ENCODE peak calls at places on chromosomes 5 and 9, in ten cellular contexts. H, G, Z, N, T, S, X, J, E and O are unnamed samples.

GRCh38 chr5:150517272-150518152 is 9.6 kb downstream of the NDST1 start:
- DNase-seq in J (peak; percentile 64), G (no peak), E (peak; percentile 94), Z (peak; percentile 59), H (peak; percentile 78), T (no peak), N (no peak), S (no peak), X (no peak), O (no peak)

GRCh38 chr9:98644011-98644410 is 64.7 kb downstream of the GABBR2 start:
- DNase-seq in X (no peak), G (no peak), N (no peak), S (no peak), J (no peak), H (peak; percentile 22), T (no peak), E (no peak), Z (no peak), O (no peak)

GRCh38 chr5:62496876-62497275 is 81.7 kb upstream of the LRRC70 start:
- DNase-seq in X (no peak), N (no peak), Z (no peak), S (no peak), T (no peak), G (no peak), J (no peak), E (no peak), H (no peak), O (no peak)

GRCh38 chr5:116371935-116372334 is 202.7 kb downstream of the SEMA6A start:
- DNase-seq in X (no peak), S (no peak), Z (no peak), T (no peak), H (no peak), G (no peak), N (no peak), E (no peak), J (no peak), O (no peak)

GRCh38 chr9:136441681-136442245 is 2.1 kb upstream of the INPP5E start:
- DNase-seq in J (no peak), T (no peak), H (no peak), G (no peak), S (no peak), Z (no peak), E (no peak), X (no peak), N (no peak), O (no peak)

GRCh38 chr9:12853021-12853420 is 78.2 kb downstream of the LURAP1L start:
- DNase-seq in N (no peak), E (no peak), J (no peak), X (no peak), S (no peak), Z (no peak), T (no peak), H (no peak), G (no peak), O (no peak)

GRCh38 chr5:1755321-1755949 is 44.2 kb downstream of the MRPL36 start:
- DNase-seq in E (no peak), Z (peak; percentile 1), T (peak; percentile 1), N (no peak), S (no peak), G (no peak), J (no peak), X (no peak), H (peak; percentile 45), O (no peak)

GRCh38 chr9:129995409-129996160 is 47.4 kb downstream of the FNBP1 start:
- DNase-seq in X (no peak), T (no peak), Z (no peak), G (peak; percentile 62), H (no peak), N (no peak), S (no peak), E (peak; percentile 76), J (no peak), O (no peak)

GRCh38 chr9:37174247-37174646 is 53.9 kb downstream of the ZCCHC7 start:
- DNase-seq in T (no peak), X (no peak), S (no peak), G (no peak), E (no peak), N (no peak), Z (no peak), H (no peak), J (no peak), O (no peak)

GRCh38 chr5:51465165-51465564 is 81.9 kb downstream of the ISL1 start:
- DNase-seq in J (no peak), T (no peak), H (no peak), N (no peak), E (no peak), G (no peak), S (no peak), Z (no peak), X (no peak), O (no peak)

GRCh38 chr5:90022711-90023053 is 386.9 kb downstream of the CETN3 start:
- DNase-seq in Z (no peak), T (no peak), G (no peak), H (no peak), N (no peak), S (no peak), X (no peak), E (no peak), J (no peak), O (no peak)

GRCh38 chr9:70566066-70566465 is 151.6 kb upstream of the KLF9 start:
- DNase-seq in X (no peak), N (no peak), E (no peak), T (no peak), S (no peak), J (no peak), Z (no peak), G (no peak), H (no peak), O (no peak)

GRCh38 chr9:83059417-83059816 is 3.5 kb downstream of the RASEF start:
- DNase-seq in T (no peak), S (no peak), N (no peak), X (no peak), E (peak; percentile 27), G (no peak), Z (no peak), J (no peak), H (no peak), O (no peak)

GRCh38 chr5:123156577-123157296 is 67.7 kb downstream of the PRDM6 start:
- DNase-seq in J (no peak), T (peak; percentile 21), X (no peak), E (peak; percentile 28), G (no peak), Z (no peak), H (no peak), S (no peak), N (no peak), O (no peak)

GRCh38 chr9:2255128-2255527 is 240.0 kb downstream of the SMARCA2 start:
- DNase-seq in T (no peak), X (no peak), S (no peak), N (no peak), J (no peak), G (no peak), E (no peak), Z (no peak), H (no peak), O (no peak)

GRCh38 chr5:149563461-149563860 is 12.2 kb upstream of the CSNK1A1 start:
- DNase-seq in Z (no peak), J (no peak), N (no peak), E (peak; percentile 29), X (no peak), G (peak; percentile 51), T (no peak), S (no peak), H (no peak), O (no peak)

GRCh38 chr5:159052282-159053011 is 47.3 kb downstream of the EBF1 start:
- DNase-seq in T (no peak), G (no peak), E (no peak), Z (no peak), N (no peak), J (no peak), X (no peak), S (no peak), H (no peak), O (no peak)

GRCh38 chr9:96818535-96818934 is 35.8 kb downstream of the ZNF782 start:
- DNase-seq in X (no peak), N (no peak), J (no peak), E (peak; percentile 17), Z (no peak), H (no peak), S (no peak), T (no peak), G (no peak), O (no peak)
- H3K9me3 ChIP-seq in X (peaks cover 98% of the 10 kb centered on the region), N (peaks cover 70% of the 10 kb centered on the region), J (peaks cover 95% of the 10 kb centered on the region), E (peaks cover 63% of the 10 kb centered on the region), Z (peaks cover 55% of the 10 kb centered on the region), H (peaks cover 96% of the 10 kb centered on the region), S (peaks cover 47% of the 10 kb centered on the region), T (peaks cover 31% of the 10 kb centered on the region), G (peaks cover 79% of the 10 kb centered on the region), O (peaks cover 61% of the 10 kb centered on the region)

GRCh38 chr5:180526265-180526664 is 32.1 kb downstream of the CNOT6 start:
- DNase-seq in T (no peak), X (no peak), J (no peak), N (no peak), G (no peak), S (no peak), E (no peak), Z (no peak), H (no peak), O (no peak)
- H3K9me3 ChIP-seq in T (no peaks in the 10 kb centered on the region), X (no peaks in the 10 kb centered on the region), J (no peaks in the 10 kb centered on the region), N (peaks cover 7% of the 10 kb centered on the region), G (no peaks in the 10 kb centered on the region), S (no peaks in the 10 kb centered on the region), E (no peaks in the 10 kb centered on the region), Z (no peaks in the 10 kb centered on the region), H (no peaks in the 10 kb centered on the region), O (no peaks in the 10 kb centered on the region)

DNA sequence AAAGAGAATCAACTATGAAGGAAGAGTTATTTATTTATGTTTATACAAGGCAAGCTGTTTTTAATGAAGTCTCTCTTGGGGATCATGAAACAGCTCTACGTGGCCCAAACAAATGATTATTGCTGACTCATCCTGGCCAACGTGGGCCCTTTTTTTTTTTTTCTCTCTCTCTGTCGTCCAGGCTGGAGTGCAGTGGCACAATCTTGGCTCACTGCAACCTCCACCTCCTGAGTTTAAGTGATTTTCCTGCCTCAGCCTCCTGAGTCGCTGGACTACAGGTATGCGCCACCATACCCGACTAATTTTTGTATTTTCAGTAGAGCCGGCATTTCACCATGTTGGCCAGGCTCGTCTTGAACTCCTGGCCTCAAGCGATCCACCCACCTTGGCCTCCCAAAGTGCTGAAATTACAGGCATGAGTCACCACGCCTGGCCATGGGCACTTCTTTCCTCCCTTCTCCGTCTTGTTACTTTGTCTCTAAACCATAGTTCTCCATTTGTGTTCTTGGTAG is 98.3 kb downstream of the BASP1 start:
- DNase-seq in S (no peak), X (no peak), J (no peak), Z (no peak), G (no peak), N (no peak), E (peak; percentile 23), T (no peak), H (no peak), O (no peak)
- H3K9me3 ChIP-seq in S (no peaks in the 10 kb centered on the region), X (no peaks in the 10 kb centered on the region), J (no peaks in the 10 kb centered on the region), Z (no peaks in the 10 kb centered on the region), G (no peaks in the 10 kb centered on the region), N (no peaks in the 10 kb centered on the region), E (no peaks in the 10 kb centered on the region), T (no peaks in the 10 kb centered on the region), H (no peaks in the 10 kb centered on the region), O (no peaks in the 10 kb centered on the region)

DNA sequence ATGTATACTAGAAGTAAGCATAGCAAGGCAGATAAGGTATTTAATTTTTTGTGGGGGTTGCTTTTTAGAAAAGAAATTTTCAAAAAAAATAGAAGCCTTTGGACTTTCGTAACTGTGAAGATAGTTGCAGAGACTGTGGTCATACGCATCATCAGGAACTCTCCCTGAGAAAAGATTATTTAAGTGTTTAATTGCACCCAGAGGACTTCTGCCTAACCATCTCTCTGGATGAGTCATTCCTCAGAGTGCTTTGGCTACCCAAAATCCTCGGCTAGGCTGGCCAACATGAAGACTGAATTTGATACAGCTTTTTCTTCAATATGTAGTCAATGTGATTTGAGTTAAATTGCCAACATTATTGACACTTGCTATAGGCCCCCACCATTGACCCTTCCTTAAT is 296.4 kb downstream of the TLR4 start:
- DNase-seq in E (no peak), J (no peak), N (no peak), G (no peak), S (no peak), T (no peak), Z (no peak), X (no peak), H (no peak), O (no peak)
- H3K9me3 ChIP-seq in E (no peaks in the 10 kb centered on the region), J (no peaks in the 10 kb centered on the region), N (no peaks in the 10 kb centered on the region), G (no peaks in the 10 kb centered on the region), S (no peaks in the 10 kb centered on the region), T (no peaks in the 10 kb centered on the region), Z (no peaks in the 10 kb centered on the region), X (no peaks in the 10 kb centered on the region), H (no peaks in the 10 kb centered on the region), O (no peaks in the 10 kb centered on the region)